ENCODE peak calls at places on chromosomes 2 and 18, in eight cellular contexts. D is lower leg skin, L is esophagus squamous epithelium, Y is transverse colon, E is ovary, K is heart left ventricle, V is Peyer's patch, J is thyroid gland. R is an unnamed sample.

GRCh38 chr2:191713837-191714236 is 35.9 kb downstream of the NABP1 start:
- DNase-seq in D (no peak), L (no peak), Y (no peak), E (no peak), K (no peak), V (no peak), J (no peak), R (no peak)

GRCh38 chr2:23230885-23231284 is 154.1 kb upstream of the KLHL29 start:
- DNase-seq in D (no peak), L (no peak), Y (no peak), E (no peak), K (no peak), V (no peak), J (no peak), R (no peak)

GRCh38 chr2:158214431-158214830 is 112.8 kb downstream of the UPP2 start:
- DNase-seq in D (peak), L (no peak), Y (no peak), E (no peak), K (no peak), V (no peak), J (no peak), R (no peak)

GRCh38 chr2:191932261-191932660 is 85.4 kb upstream of the CAVIN2 start:
- DNase-seq in D (no peak), L (no peak), Y (no peak), E (no peak), K (no peak), V (no peak), J (no peak), R (no peak)

GRCh38 chr18:35178260-35178659 is 62.6 kb upstream of the ZNF397 start:
- DNase-seq in D (peak), L (no peak), Y (no peak), E (no peak), K (no peak), V (no peak), J (no peak), R (peak)

GRCh38 chr2:26672112-26672817 is 20.3 kb upstream of the KCNK3 start:
- DNase-seq in D (no peak), L (no peak), Y (no peak), E (no peak), K (no peak), V (peak), J (no peak), R (no peak)

GRCh38 chr18:62863629-62864028 is 148.3 kb downstream of the PHLPP1 start:
- DNase-seq in D (no peak), L (no peak), Y (no peak), E (no peak), K (no peak), V (no peak), J (no peak), R (no peak)

GRCh38 chr18:7567487-7568425 is 640 bp downstream of the PTPRM start:
- DNase-seq in D (peak), L (no peak), Y (peak), E (peak), K (peak), V (peak), J (peak), R (peak)

GRCh38 chr2:225100269-225100668 is 58.0 kb upstream of the DOCK10 start:
- DNase-seq in D (no peak), L (no peak), Y (no peak), E (no peak), K (no peak), V (no peak), J (no peak), R (no peak)

GRCh38 chr18:79723036-79723435 is 43.4 kb downstream of the CTDP1 start:
- DNase-seq in D (no peak), L (no peak), Y (no peak), E (no peak), K (no peak), V (no peak), J (no peak), R (no peak)

GRCh38 chr2:111716901-111717635 is 166.9 kb downstream of the ANAPC1 start:
- DNase-seq in D (no peak), L (no peak), Y (no peak), E (no peak), K (no peak), V (no peak), J (no peak), R (no peak)

GRCh38 chr2:209091026-209091425 is 332.8 kb upstream of the MAP2 start:
- DNase-seq in D (no peak), L (no peak), Y (no peak), E (no peak), K (no peak), V (no peak), J (no peak), R (no peak)

GRCh38 chr18:44678725-44679055 is 2.0 kb upstream of the SETBP1 start:
- DNase-seq in D (no peak), L (no peak), Y (no peak), E (no peak), K (no peak), V (no peak), J (no peak), R (no peak)

GRCh38 chr2:121030523-121030922 is 254.5 kb downstream of the TFCP2L1 start:
- DNase-seq in D (no peak), L (no peak), Y (no peak), E (no peak), K (no peak), V (no peak), J (no peak), R (no peak)

GRCh38 chr2:131488306-131489205 is 3.6 kb downstream of the MZT2A start:
- DNase-seq in D (no peak), L (no peak), Y (no peak), E (no peak), K (peak), V (no peak), J (peak), R (no peak)

GRCh38 chr18:52156166-52156565 is 183.8 kb upstream of the DCC start:
- DNase-seq in D (no peak), L (no peak), Y (no peak), E (no peak), K (no peak), V (no peak), J (no peak), R (no peak)

GRCh38 chr2:99680946-99681345 is 191.1 kb upstream of the REV1 start:
- DNase-seq in D (no peak), L (no peak), Y (no peak), E (no peak), K (no peak), V (no peak), J (no peak), R (peak)

GRCh38 chr2:119478188-119479065 is 45.9 kb downstream of the SCTR start:
- DNase-seq in D (peak), L (no peak), Y (no peak), E (no peak), K (no peak), V (no peak), J (no peak), R (no peak)

GRCh38 chr2:150495993-150496627 is 8.6 kb upstream of the RND3 start:
- DNase-seq in D (no peak), L (no peak), Y (no peak), E (no peak), K (no peak), V (no peak), J (no peak), R (no peak)

GRCh38 chr2:226446406-226447001 is 353.1 kb downstream of the IRS1 start:
- DNase-seq in D (no peak), L (no peak), Y (no peak), E (no peak), K (no peak), V (no peak), J (no peak), R (no peak)

GRCh38 chr2:158725496-158725895 is 69.6 kb upstream of the DAPL1 start:
- DNase-seq in D (no peak), L (no peak), Y (no peak), E (no peak), K (no peak), V (no peak), J (no peak), R (no peak)

GRCh38 chr18:36579311-36579710 is 249.5 kb downstream of the TPGS2 start:
- DNase-seq in D (no peak), L (no peak), Y (no peak), E (no peak), K (no peak), V (no peak), J (no peak), R (no peak)

GRCh38 chr18:48973731-48974130 is 23.0 kb upstream of the SMAD7 start:
- DNase-seq in D (no peak), L (no peak), Y (peak), E (no peak), K (no peak), V (peak), J (no peak), R (no peak)

GRCh38 chr2:9813312-9814128 is 29.8 kb upstream of the TAF1B start:
- DNase-seq in D (no peak), L (no peak), Y (peak), E (peak), K (peak), V (peak), J (peak), R (peak)

GRCh38 chr2:226376516-226377180 is 423.0 kb downstream of the IRS1 start:
- DNase-seq in D (no peak), L (no peak), Y (no peak), E (no peak), K (no peak), V (no peak), J (no peak), R (no peak)

GRCh38 chr2:150485871-150486538 is 1.5 kb downstream of the RND3 start:
- DNase-seq in D (peak), L (no peak), Y (peak), E (peak), K (peak), V (peak), J (peak), R (no peak)

GRCh38 chr2:190838492-190838910 is 42.1 kb upstream of the GLS start:
- DNase-seq in D (no peak), L (no peak), Y (no peak), E (no peak), K (no peak), V (no peak), J (no peak), R (no peak)

GRCh38 chr2:151238527-151239487 is 22.9 kb downstream of the RBM43 start:
- DNase-seq in D (peak), L (no peak), Y (peak), E (peak), K (peak), V (peak), J (peak), R (peak)

GRCh38 chr2:75003276-75003675 is 44.8 kb downstream of the POLE4 start:
- DNase-seq in D (no peak), L (no peak), Y (no peak), E (no peak), K (no peak), V (no peak), J (no peak), R (no peak)

GRCh38 chr2:195520671-195521155 is 136.3 kb upstream of the SLC39A10 start:
- DNase-seq in D (no peak), L (no peak), Y (no peak), E (no peak), K (no peak), V (no peak), J (no peak), R (peak)

GRCh38 chr2:178579006-178579405 is 98.7 kb downstream of the PLEKHA3 start:
- DNase-seq in D (no peak), L (no peak), Y (no peak), E (no peak), K (no peak), V (no peak), J (no peak), R (no peak)

GRCh38 chr2:36659872-36660312 is 36.6 kb upstream of the VIT start:
- DNase-seq in D (no peak), L (no peak), Y (no peak), E (no peak), K (no peak), V (no peak), J (no peak), R (no peak)

GRCh38 chr2:26172189-26172865 is 561 bp upstream of the GAREM2 start:
- DNase-seq in D (no peak), L (no peak), Y (no peak), E (no peak), K (no peak), V (peak), J (no peak), R (no peak)

GRCh38 chr2:47119001-47119400 is 36.1 kb downstream of the STPG4 start:
- DNase-seq in D (no peak), L (no peak), Y (no peak), E (no peak), K (no peak), V (no peak), J (no peak), R (no peak)
- TF ChIP-seq POLR2A in D (no peak), L (no peak), Y (no peak), E (no peak), K (no peak), V (no peak), J (no peak), R (no peak)

GRCh38 chr2:171158790-171159325 is 1.8 kb downstream of the TLK1 start:
- DNase-seq in D (no peak), L (no peak), Y (no peak), E (no peak), K (no peak), V (no peak), J (no peak), R (peak)
- TF ChIP-seq POLR2A in D (no peak), L (no peak), Y (no peak), E (no peak), K (no peak), V (no peak), J (no peak), R (no peak)

GRCh38 chr2:96870631-96871255 is 863 bp upstream of the SEMA4C start:
- DNase-seq in D (peak), L (no peak), Y (peak), E (peak), K (no peak), V (peak), J (peak), R (no peak)

GRCh38 chr2:96867756-96868554 is 1.9 kb downstream of the SEMA4C start:
- DNase-seq in D (no peak), L (no peak), Y (no peak), E (no peak), K (no peak), V (no peak), J (no peak), R (no peak)

GRCh38 chr2:96869281-96869823 is 528 bp downstream of the SEMA4C start:
- DNase-seq in D (peak), L (no peak), Y (peak), E (peak), K (peak), V (peak), J (peak), R (peak)

GRCh38 chr2:96868555-96869280 is 1.2 kb downstream of the SEMA4C start:
- DNase-seq in D (peak), L (no peak), Y (peak), E (peak), K (peak), V (peak), J (peak), R (peak)

GRCh38 chr2:96869824-96870630 is at the start of gene SEMA4C:
- DNase-seq in D (no peak), L (no peak), Y (peak), E (peak), K (peak), V (peak), J (peak), R (peak)
- TF ChIP-seq POLR2A in D (no peak), L (no peak), Y (no peak), E (peak), K (peak), V (no peak), J (peak), R (peak)

GRCh38 chr2:237474931-237475703 is 11.9 kb upstream of the MLPH start:
- DNase-seq in D (peak), L (no peak), Y (peak), E (peak), K (peak), V (peak), J (peak), R (peak)
- TF ChIP-seq POLR2A in D (no peak), L (no peak), Y (peak), E (no peak), K (no peak), V (peak), J (peak), R (peak)

GRCh38 chr18:74590606-74591005 is 7.1 kb upstream of the ZNF407 start:
- DNase-seq in D (no peak), L (no peak), Y (no peak), E (no peak), K (no peak), V (no peak), J (no peak), R (no peak)

GRCh38 chr18:74582642-74583041 is 15.0 kb upstream of the ZNF407 start:
- DNase-seq in D (no peak), L (no peak), Y (no peak), E (no peak), K (no peak), V (no peak), J (no peak), R (no peak)

GRCh38 chr18:74589820-74590219 is 7.8 kb upstream of the ZNF407 start:
- DNase-seq in D (no peak), L (no peak), Y (no peak), E (no peak), K (no peak), V (no peak), J (no peak), R (no peak)

GRCh38 chr18:74589021-74589420 is 8.6 kb upstream of the ZNF407 start:
- DNase-seq in D (no peak), L (no peak), Y (no peak), E (no peak), K (no peak), V (no peak), J (no peak), R (no peak)

DNA sequence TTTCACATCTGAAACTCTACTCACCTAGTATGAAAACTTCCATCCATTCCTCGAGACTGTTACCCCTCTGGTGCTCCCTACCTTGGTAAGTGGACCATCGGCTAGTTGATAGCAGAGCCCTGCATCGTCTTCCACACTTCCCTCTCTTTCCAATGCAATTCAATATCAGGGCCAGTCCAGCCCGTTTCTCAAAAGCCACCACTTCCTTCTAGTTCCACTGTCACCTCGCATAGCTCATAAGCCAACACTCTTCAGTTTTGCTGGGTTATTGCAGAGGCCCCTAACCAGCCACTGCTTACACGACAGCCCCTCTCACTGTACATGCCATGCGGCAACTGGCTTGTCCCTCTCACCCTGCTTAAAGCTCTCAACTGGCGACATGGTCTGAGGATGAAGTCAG is 10.2 kb upstream of the ZNF407 start:
- DNase-seq in D (no peak), L (no peak), Y (no peak), E (no peak), K (no peak), V (no peak), J (no peak), R (no peak)
- TF ChIP-seq POLR2A in D (no peak), L (no peak), Y (no peak), E (no peak), K (no peak), V (no peak), J (no peak), R (no peak)

DNA sequence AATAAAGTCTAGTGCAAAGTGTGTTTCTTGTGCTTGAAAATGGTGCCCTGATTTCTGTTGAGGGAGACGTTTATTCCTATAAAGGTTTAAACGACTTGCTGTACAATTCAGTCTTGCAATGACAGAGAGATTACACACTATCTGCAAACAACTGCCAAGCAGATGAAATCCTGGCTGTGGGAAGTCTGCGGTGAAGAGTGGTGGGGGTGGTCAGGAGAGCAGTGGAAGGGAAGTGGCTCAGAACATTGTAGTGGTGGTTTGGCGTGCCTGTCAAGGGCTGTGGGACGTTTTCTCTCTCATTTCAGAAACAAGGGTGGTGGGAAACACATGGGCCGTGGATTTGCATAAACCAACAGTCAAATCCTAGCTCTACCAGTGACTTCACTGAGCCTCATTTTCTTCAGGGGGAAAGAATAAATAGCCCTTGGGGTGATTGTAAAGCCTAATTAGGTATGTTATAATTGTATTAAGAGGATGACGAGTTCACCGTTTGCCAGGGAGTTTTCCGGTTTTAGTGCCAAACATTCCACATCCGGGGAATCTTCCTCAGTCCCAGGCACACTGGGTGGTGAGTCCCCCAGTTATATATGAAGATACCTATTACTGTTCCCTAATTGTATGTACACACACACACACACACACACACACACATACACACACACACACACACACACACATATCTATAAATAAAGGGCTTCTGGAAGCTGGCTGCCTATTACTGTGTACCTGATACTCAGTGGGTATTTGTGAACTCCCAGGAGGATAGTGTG is 115.0 kb downstream of the SPTBN1 start:
- DNase-seq in D (peak), L (no peak), Y (peak), E (peak), K (peak), V (peak), J (peak), R (peak)
- TF ChIP-seq POLR2A in D (no peak), L (no peak), Y (peak), E (no peak), K (no peak), V (no peak), J (no peak), R (no peak)

DNA sequence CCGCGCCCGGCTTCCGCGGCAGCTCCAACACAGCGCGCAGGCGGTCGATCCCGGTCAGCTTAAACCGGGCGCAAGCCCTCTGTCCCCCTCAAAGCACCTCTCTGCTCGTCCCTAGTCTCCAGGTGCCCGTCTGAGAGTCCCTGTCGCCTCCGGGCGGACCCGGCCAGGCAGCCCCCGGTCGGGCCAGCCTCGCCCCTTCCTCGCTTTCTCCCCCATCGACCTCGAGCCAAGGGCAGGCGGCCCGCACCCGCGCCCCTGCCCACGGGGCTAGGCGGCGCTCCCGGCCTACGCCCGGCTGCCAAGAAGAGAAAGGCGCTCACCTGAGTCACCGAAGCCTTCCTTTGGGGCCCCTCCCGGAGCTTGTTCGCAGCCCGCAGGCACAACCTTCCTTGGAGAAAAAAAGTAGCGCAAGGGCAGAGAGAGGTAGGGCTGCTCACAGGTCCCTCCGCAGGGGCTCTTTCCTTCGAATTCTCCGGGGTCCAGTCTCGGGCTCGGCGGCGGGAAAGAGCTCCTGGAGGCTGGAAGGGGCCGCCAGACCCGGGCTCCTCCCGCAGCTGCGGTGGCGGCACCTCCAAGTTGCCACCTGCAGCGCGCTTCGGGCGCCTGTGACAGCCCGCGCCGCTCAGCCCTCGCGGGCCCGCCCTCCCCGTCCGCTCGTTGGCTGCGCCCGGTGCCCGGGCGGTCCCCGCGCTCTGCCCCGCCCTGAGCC is 86.4 kb upstream of the EPB41L3 start:
- DNase-seq in D (peak), L (no peak), Y (peak), E (peak), K (peak), V (peak), J (peak), R (no peak)
- TF ChIP-seq POLR2A in D (no peak), L (no peak), Y (peak), E (peak), K (no peak), V (peak), J (peak), R (no peak)

R was measured in H54.